ENCODE peak calls at places on chromosomes 12 and 14, in nine cellular contexts. A, I, B, X, P, M, J, R and Z are unnamed samples.

GRCh38 chr12:108720757-108721514 is 10.4 kb downstream of the CORO1C start:
- DNase-seq in A (peak; percentile 63), I (no peak), B (no peak), X (peak; percentile 66), P (no peak), M (no peak), J (no peak), R (no peak), Z (peak; percentile 85)

GRCh38 chr12:131028587-131029338 is 75.1 kb downstream of the ADGRD1 start:
- DNase-seq in A (no peak), I (no peak), B (no peak), X (no peak), P (no peak), M (no peak), J (no peak), R (peak; percentile 15), Z (peak; percentile 16)

GRCh38 chr12:69481133-69481532 is 10.9 kb downstream of the FRS2 start:
- DNase-seq in A (no peak), I (peak; percentile 36), B (no peak), X (no peak), P (no peak), M (no peak), J (no peak), R (no peak), Z (no peak)

GRCh38 chr12:120940799-120941198 is 36.6 kb upstream of the SPPL3 start:
- DNase-seq in A (peak; percentile 16), I (no peak), B (no peak), X (no peak), P (no peak), M (no peak), J (no peak), R (no peak), Z (no peak)

GRCh38 chr12:133220521-133220920 is 15.2 kb downstream of the ANHX start:
- DNase-seq in A (no peak), I (no peak), B (no peak), X (no peak), P (no peak), M (peak; percentile 13), J (no peak), R (no peak), Z (no peak)

GRCh38 chr14:54450535-54450934 is 9.4 kb upstream of the CNIH1 start:
- DNase-seq in A (peak; percentile 32), I (peak; percentile 35), B (no peak), X (no peak), P (no peak), M (no peak), J (no peak), R (no peak), Z (peak; percentile 14)

GRCh38 chr12:27467641-27468040 is 21.1 kb downstream of the SMCO2 start:
- DNase-seq in A (no peak), I (no peak), B (no peak), X (no peak), P (no peak), M (no peak), J (no peak), R (no peak), Z (no peak)

GRCh38 chr14:77120771-77121743 is 20.5 kb downstream of the ZDHHC22 start:
- DNase-seq in A (no peak), I (peak; percentile 50), B (peak; percentile 35), X (no peak), P (no peak), M (no peak), J (peak; percentile 68), R (peak; percentile 59), Z (no peak)

GRCh38 chr14:69845050-69845581 is 34.1 kb upstream of the SMOC1 start:
- DNase-seq in A (no peak), I (no peak), B (no peak), X (no peak), P (no peak), M (no peak), J (no peak), R (no peak), Z (no peak)

GRCh38 chr12:54420766-54421144 is 1.7 kb upstream of the ITGA5 start:
- DNase-seq in A (no peak), I (no peak), B (no peak), X (no peak), P (no peak), M (peak; percentile 47), J (no peak), R (no peak), Z (no peak)

DNA sequence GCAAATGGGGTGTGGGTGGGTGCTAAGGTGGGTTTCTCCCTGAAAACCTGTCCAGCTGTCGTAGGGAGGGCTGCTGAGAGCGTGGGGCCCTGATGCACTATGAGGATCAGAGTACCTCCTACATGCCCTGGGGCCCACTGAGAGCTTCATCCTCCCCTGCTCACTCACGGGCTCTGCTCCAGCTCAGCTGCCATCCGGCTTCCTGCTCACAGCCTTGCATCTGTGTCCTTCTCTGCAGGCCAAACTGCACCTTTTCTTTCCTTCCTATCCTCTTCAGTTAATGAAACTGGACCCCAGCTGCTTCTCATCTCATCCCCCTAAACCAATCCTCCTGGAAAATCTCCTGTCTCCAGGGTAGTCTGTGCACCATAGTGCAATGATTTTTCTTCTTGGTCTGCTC is 22.2 kb upstream of the GPRC5D start:
- DNase-seq in A (no peak), I (no peak), B (no peak), X (no peak), P (no peak), M (no peak), J (no peak), R (no peak), Z (no peak)
- H3K4me3 ChIP-seq in A (no peak overlapping the region), I (no peak overlapping the region), B (no peak overlapping the region), X (no peak overlapping the region), P (no peak overlapping the region), M (no peak overlapping the region), J (no peak overlapping the region), R (no peak overlapping the region), Z (no peak overlapping the region)

DNA sequence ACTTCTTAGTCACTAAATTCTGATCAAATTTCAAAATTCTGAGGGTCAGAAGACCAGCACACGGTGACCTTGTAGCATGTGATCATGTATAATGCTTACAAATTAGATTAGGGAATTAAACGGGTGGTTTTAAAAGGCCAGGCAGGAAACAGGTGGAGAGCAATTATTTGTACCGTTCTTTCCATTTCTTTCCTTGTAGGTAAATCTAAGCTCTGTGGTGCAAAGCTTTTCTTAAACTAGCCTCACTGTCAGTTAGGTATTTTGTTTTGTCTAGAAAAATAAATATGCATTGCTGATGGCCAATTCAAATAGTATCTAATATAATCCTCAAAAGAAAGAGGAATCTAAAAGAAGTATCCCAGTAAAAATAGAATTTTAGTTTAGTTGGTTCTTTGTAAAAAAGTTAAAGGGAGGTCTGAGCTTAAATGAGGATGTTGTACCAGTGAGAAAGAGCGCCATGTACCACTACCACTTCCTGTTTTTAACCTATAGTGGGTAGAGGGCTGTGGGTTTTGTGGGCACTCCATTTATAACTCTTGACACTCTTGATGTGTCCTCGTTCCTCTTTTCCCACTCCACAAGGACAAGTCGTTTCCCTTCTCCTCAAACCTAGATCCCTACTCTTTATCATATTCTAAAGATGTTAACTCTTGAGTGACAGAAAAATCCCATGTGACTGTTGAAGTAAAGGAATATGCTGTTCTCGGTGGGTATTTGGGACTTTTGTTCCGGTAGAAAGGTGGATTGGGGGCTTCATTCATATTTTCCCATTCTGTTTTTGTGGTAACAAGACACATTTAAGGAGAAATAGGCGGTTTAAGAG is 50.9 kb downstream of the SLC38A1 start:
- DNase-seq in A (no peak), I (no peak), B (peak; percentile 65), X (no peak), P (no peak), M (no peak), J (peak; percentile 82), R (peak; percentile 57), Z (no peak)
- H3K36me3 ChIP-seq in A (peaks cover 2% of the 10 kb centered on the region), I (no peaks in the 10 kb centered on the region), B (peaks cover 7% of the 10 kb centered on the region), X (peaks cover 2% of the 10 kb centered on the region), P (no peaks in the 10 kb centered on the region), M (peaks cover 10% of the 10 kb centered on the region), J (peaks cover 9% of the 10 kb centered on the region), R (no peaks in the 10 kb centered on the region), Z (peaks cover 15% of the 10 kb centered on the region)

GRCh38 chr12:47833591-47834012 is 13.9 kb upstream of the HDAC7 start:
- DNase-seq in A (no peak), I (no peak), B (no peak), X (no peak), P (no peak), M (no peak), J (no peak), R (no peak), Z (no peak)

GRCh38 chr12:47835017-47835830 is 15.5 kb upstream of the HDAC7 start:
- DNase-seq in A (no peak), I (no peak), B (no peak), X (no peak), P (no peak), M (no peak), J (no peak), R (no peak), Z (no peak)

GRCh38 chr12:47829584-47829983 is 9.9 kb upstream of the HDAC7 start:
- DNase-seq in A (no peak), I (no peak), B (no peak), X (no peak), P (no peak), M (no peak), J (no peak), R (no peak), Z (no peak)

GRCh38 chr12:47834199-47835016 is 14.7 kb upstream of the HDAC7 start:
- DNase-seq in A (no peak), I (peak; percentile 95), B (no peak), X (no peak), P (no peak), M (no peak), J (no peak), R (no peak), Z (no peak)

DNA sequence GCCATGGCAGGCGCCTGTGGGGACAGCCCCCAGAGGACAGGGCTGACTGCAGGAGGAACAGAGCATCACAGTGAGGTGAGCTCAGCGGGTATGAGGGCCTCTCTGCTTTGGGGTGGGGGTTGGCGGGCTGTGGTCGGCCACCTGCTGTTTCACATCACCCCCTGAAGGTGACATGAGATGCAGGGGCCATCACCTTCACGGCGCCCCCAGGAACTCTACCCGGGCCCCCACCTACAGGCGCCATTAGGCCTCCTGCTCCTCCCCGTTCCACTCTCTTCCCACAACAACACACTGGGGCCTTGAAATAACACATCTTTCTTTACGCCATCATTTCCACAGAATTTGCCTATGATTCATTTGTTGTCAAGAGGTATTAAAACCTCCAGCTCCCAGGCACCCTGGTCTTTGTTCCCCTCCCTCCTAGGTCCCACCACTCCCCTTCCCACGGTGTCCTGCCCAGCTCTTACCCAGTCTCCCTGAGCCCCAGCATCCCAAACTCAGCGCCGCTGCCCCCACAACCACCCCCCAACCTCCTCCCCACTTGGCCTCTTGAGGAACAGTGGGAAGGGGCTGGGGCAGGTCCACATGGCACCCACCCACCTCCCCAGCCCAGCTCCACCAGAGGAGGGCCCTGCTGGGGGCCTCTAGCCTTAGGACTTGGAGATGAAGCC is 12.7 kb upstream of the HDAC7 start:
- DNase-seq in A (no peak), I (no peak), B (no peak), X (no peak), P (no peak), M (no peak), J (no peak), R (no peak), Z (no peak)
- H3K4me3 ChIP-seq in A (no peak overlapping the region), I (no peak overlapping the region), B (peak overlapping the region; percentile 7), X (no peak overlapping the region), P (no peak overlapping the region), M (no peak overlapping the region), J (peak overlapping the region; percentile 32), R (no peak overlapping the region), Z (no peak overlapping the region)

DNA sequence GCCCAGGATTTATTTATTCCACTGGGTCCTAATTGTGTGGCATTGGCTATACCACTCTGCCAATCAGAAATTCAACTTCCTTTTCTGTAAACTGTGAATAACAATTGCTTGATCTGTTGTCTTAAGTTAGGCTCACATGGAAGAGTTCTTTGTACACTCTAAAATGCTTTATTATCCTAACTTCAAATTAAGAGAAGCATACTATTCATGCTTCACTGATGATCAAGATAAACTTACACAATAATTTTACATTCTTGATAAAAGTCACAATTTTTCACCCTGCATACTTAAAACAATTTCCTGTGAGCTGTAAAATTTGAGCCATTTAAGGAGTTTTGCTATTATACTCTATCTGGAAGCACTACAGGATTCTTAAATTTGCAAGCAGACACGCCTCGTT is 370.3 kb upstream of the PDE3A start:
- DNase-seq in A (no peak), I (no peak), B (no peak), X (no peak), P (no peak), M (no peak), J (no peak), R (no peak), Z (no peak)
- H3K36me3 ChIP-seq in A (no peaks in the 10 kb centered on the region), I (no peaks in the 10 kb centered on the region), B (no peaks in the 10 kb centered on the region), X (no peaks in the 10 kb centered on the region), P (no peaks in the 10 kb centered on the region), M (no peaks in the 10 kb centered on the region), J (no peaks in the 10 kb centered on the region), R (no peaks in the 10 kb centered on the region), Z (no peaks in the 10 kb centered on the region)